ENCODE peak calls at places on chromosomes 1 and 21, in seven cellular contexts. One of them, this sample, is unnamed.

GRCh38 chr1:242005866-242006565 is 7.1 kb upstream of the MAP1LC3C start:
- DNase-seq in adrenal gland: no peak
- DNase-seq in uterus: no peak
- DNase-seq in esophagus squamous epithelium: no peak
- DNase-seq in Calu3: no peak
- DNase-seq in BE2C: no peak
- DNase-seq in AG10803: peak
- DNase-seq in this sample: no peak

GRCh38 chr1:247536340-247536739 is at the start of gene OR2C3:
- DNase-seq in adrenal gland: no peak
- DNase-seq in uterus: no peak
- DNase-seq in esophagus squamous epithelium: no peak
- DNase-seq in Calu3: no peak
- DNase-seq in BE2C: no peak
- DNase-seq in AG10803: no peak
- DNase-seq in this sample: no peak

GRCh38 chr1:65114312-65114711 is 33.7 kb upstream of the AK4 start:
- DNase-seq in adrenal gland: peak
- DNase-seq in uterus: peak
- DNase-seq in esophagus squamous epithelium: no peak
- DNase-seq in Calu3: no peak
- DNase-seq in BE2C: peak
- DNase-seq in AG10803: no peak
- DNase-seq in this sample: no peak

GRCh38 chr1:236451796-236452373 is 57.8 kb downstream of the EDARADD start:
- DNase-seq in adrenal gland: no peak
- DNase-seq in uterus: no peak
- DNase-seq in esophagus squamous epithelium: no peak
- DNase-seq in Calu3: peak
- DNase-seq in BE2C: peak
- DNase-seq in AG10803: peak
- DNase-seq in this sample: peak

GRCh38 chr1:100449477-100449876 is 88.5 kb upstream of the GPR88 start:
- DNase-seq in adrenal gland: no peak
- DNase-seq in uterus: no peak
- DNase-seq in esophagus squamous epithelium: no peak
- DNase-seq in Calu3: no peak
- DNase-seq in BE2C: no peak
- DNase-seq in AG10803: no peak
- DNase-seq in this sample: no peak

GRCh38 chr21:38600106-38600505 is 101.8 kb upstream of the ERG start:
- DNase-seq in adrenal gland: no peak
- DNase-seq in uterus: no peak
- DNase-seq in esophagus squamous epithelium: no peak
- DNase-seq in Calu3: no peak
- DNase-seq in BE2C: no peak
- DNase-seq in AG10803: no peak
- DNase-seq in this sample: no peak

GRCh38 chr1:21347072-21347581 is 56.9 kb upstream of the ECE1 start:
- DNase-seq in adrenal gland: peak
- DNase-seq in uterus: no peak
- DNase-seq in esophagus squamous epithelium: no peak
- DNase-seq in Calu3: no peak
- DNase-seq in BE2C: no peak
- DNase-seq in AG10803: no peak
- DNase-seq in this sample: no peak

GRCh38 chr21:16162953-16163352 is 433.2 kb downstream of the USP25 start:
- DNase-seq in adrenal gland: no peak
- DNase-seq in uterus: no peak
- DNase-seq in esophagus squamous epithelium: no peak
- DNase-seq in Calu3: no peak
- DNase-seq in BE2C: no peak
- DNase-seq in AG10803: no peak
- DNase-seq in this sample: no peak

GRCh38 chr1:3584915-3585314 is 26.4 kb downstream of the MEGF6 start:
- DNase-seq in adrenal gland: no peak
- DNase-seq in uterus: no peak
- DNase-seq in esophagus squamous epithelium: no peak
- DNase-seq in Calu3: no peak
- DNase-seq in BE2C: no peak
- DNase-seq in AG10803: no peak
- DNase-seq in this sample: no peak

GRCh38 chr1:74650561-74650960 is 23.0 kb downstream of the ERICH3 start:
- DNase-seq in adrenal gland: no peak
- DNase-seq in uterus: no peak
- DNase-seq in esophagus squamous epithelium: no peak
- DNase-seq in Calu3: no peak
- DNase-seq in BE2C: no peak
- DNase-seq in AG10803: peak
- DNase-seq in this sample: no peak

GRCh38 chr21:39599191-39599966 is 13.4 kb upstream of the B3GALT5 start:
- DNase-seq in adrenal gland: no peak
- DNase-seq in uterus: no peak
- DNase-seq in esophagus squamous epithelium: no peak
- DNase-seq in Calu3: no peak
- DNase-seq in BE2C: no peak
- DNase-seq in AG10803: no peak
- DNase-seq in this sample: no peak

GRCh38 chr1:228735871-228736586 is 750 bp downstream of the RHOU start:
- DNase-seq in adrenal gland: peak
- DNase-seq in uterus: peak
- DNase-seq in esophagus squamous epithelium: no peak
- DNase-seq in Calu3: peak
- DNase-seq in BE2C: peak
- DNase-seq in AG10803: peak
- DNase-seq in this sample: peak

GRCh38 chr1:228737613-228738012 is 2.3 kb downstream of the RHOU start:
- DNase-seq in adrenal gland: no peak
- DNase-seq in uterus: peak
- DNase-seq in esophagus squamous epithelium: no peak
- DNase-seq in Calu3: no peak
- DNase-seq in BE2C: no peak
- DNase-seq in AG10803: no peak
- DNase-seq in this sample: no peak

GRCh38 chr1:228733576-228733975 is 1.7 kb upstream of the RHOU start:
- DNase-seq in adrenal gland: no peak
- DNase-seq in uterus: no peak
- DNase-seq in esophagus squamous epithelium: no peak
- DNase-seq in Calu3: no peak
- DNase-seq in BE2C: no peak
- DNase-seq in AG10803: no peak
- DNase-seq in this sample: no peak

GRCh38 chr1:228736844-228737415 is 1.7 kb downstream of the RHOU start:
- DNase-seq in adrenal gland: no peak
- DNase-seq in uterus: no peak
- DNase-seq in esophagus squamous epithelium: no peak
- DNase-seq in Calu3: no peak
- DNase-seq in BE2C: no peak
- DNase-seq in AG10803: no peak
- DNase-seq in this sample: no peak

DNA sequence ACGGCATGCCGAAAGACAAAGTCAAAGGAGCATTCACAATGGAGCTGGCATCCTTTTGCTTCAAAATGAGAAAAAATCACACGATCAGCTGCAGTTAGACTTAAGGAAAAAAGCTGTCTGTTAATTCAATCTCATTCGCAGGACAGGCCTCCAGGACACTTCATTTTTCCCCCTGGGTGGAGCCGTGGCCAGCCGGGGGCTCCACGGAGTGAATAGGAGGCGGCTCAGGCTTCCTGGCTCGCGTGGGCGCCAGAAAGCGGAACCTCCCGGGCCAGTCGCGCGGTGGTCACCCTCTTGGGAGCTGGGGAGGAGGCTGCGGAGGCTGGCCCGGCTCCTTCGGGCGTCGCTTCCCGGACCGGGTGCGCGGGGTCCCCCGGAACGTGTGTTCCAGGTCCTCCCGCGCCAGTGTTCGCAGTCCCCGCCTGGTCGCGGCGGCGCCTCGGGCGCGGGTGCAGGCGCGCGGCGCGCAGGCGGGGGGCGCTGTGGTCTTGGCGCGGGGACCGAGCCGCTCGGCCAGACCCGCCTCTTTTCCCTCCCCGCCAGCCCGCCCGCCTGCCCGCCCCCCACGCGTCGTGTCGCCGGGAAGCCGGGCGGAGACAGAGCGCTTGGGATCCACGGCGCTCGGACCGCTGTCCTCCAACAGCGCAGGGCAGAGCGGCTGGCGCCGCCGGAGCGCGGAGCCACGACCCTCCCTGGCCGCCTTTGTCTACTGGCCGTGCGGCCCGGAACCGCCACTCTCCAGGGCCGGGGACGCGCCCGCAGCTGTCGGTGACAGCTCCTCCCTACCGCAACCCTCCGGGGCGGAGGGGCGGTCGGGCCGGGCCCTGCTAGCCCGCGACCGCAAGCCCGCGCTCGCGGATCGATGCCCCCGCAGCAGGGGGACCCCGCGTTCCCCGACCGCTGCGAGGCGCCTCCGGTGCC is at the start of gene RHOU:
- DNase-seq in adrenal gland: peak
- DNase-seq in uterus: peak
- DNase-seq in esophagus squamous epithelium: no peak
- DNase-seq in Calu3: peak
- DNase-seq in BE2C: peak
- DNase-seq in AG10803: peak
- DNase-seq in this sample: peak
- TF ChIP-seq CTCF in adrenal gland: peak
- TF ChIP-seq CTCF in uterus: peak
- TF ChIP-seq CTCF in esophagus squamous epithelium: peak
- TF ChIP-seq CTCF in Calu3: peak
- TF ChIP-seq CTCF in BE2C: no peak
- TF ChIP-seq CTCF in AG10803: peak
- TF ChIP-seq CTCF in this sample: peak

GRCh38 chr1:117605811-117606607 is at the start of gene TENT5C:
- DNase-seq in adrenal gland: peak
- DNase-seq in uterus: peak
- DNase-seq in esophagus squamous epithelium: peak
- DNase-seq in Calu3: peak
- DNase-seq in BE2C: peak
- DNase-seq in AG10803: peak
- DNase-seq in this sample: peak
- TF ChIP-seq CTCF in adrenal gland: no peak
- TF ChIP-seq CTCF in uterus: no peak
- TF ChIP-seq CTCF in esophagus squamous epithelium: no peak
- TF ChIP-seq CTCF in Calu3: no peak
- TF ChIP-seq CTCF in BE2C: no peak
- TF ChIP-seq CTCF in AG10803: peak
- TF ChIP-seq CTCF in this sample: no peak

DNA sequence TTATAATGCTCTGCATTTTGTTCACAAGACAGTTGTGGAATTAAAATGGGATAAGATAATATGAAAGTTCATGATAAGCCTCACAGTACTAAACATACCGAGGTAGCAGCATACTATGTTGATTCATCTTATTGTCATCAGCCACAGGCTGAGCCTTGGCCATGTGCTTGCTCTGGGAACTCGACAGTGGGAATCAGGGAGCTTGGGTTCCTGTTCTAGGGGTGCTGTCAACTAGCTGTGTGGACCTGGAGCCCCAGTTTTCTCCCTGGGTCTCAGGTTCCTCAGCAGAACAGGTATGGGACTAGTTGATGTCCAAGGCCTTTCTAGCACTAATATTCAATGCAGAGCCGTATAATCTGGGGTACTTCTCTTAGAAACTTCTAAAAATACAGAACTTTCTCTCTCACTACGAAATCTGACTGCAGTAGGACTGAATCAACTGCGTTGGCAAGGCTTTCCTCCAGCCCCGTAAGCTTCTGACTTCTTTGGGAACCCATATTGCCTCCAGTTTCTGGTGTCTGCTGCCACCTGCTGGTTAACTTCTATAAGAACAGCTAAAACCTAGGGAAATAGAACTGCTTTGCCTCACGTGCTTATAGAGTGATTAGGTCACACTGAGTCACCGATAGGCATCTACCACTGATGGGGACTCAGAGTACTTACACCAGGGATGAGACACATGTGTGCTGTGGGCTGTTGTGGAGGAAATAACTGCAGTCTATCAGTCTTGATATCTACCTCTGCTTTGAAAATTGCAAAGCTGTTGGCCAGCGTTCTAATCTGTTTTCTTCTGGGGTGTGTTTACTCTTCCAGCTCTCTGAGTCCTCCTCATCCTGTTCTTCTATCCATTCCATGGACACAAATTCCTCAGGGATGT is 111.0 kb downstream of the RGL1 start:
- DNase-seq in adrenal gland: peak
- DNase-seq in uterus: peak
- DNase-seq in esophagus squamous epithelium: peak
- DNase-seq in Calu3: peak
- DNase-seq in BE2C: peak
- DNase-seq in AG10803: peak
- DNase-seq in this sample: peak
- TF ChIP-seq CTCF in adrenal gland: peak
- TF ChIP-seq CTCF in uterus: peak
- TF ChIP-seq CTCF in esophagus squamous epithelium: peak
- TF ChIP-seq CTCF in Calu3: peak
- TF ChIP-seq CTCF in BE2C: peak
- TF ChIP-seq CTCF in AG10803: peak
- TF ChIP-seq CTCF in this sample: peak

GRCh38 chr1:157360021-157360390 is 192.3 kb downstream of the FCRL5 start:
- DNase-seq in adrenal gland: no peak
- DNase-seq in uterus: no peak
- DNase-seq in esophagus squamous epithelium: no peak
- DNase-seq in Calu3: no peak
- DNase-seq in BE2C: no peak
- DNase-seq in AG10803: no peak
- DNase-seq in this sample: no peak

GRCh38 chr1:157364612-157365011 is 187.7 kb downstream of the FCRL5 start:
- DNase-seq in adrenal gland: no peak
- DNase-seq in uterus: no peak
- DNase-seq in esophagus squamous epithelium: no peak
- DNase-seq in Calu3: no peak
- DNase-seq in BE2C: no peak
- DNase-seq in AG10803: no peak
- DNase-seq in this sample: no peak

GRCh38 chr1:157367870-157368269 is 184.4 kb downstream of the FCRL5 start:
- DNase-seq in adrenal gland: no peak
- DNase-seq in uterus: no peak
- DNase-seq in esophagus squamous epithelium: no peak
- DNase-seq in Calu3: no peak
- DNase-seq in BE2C: no peak
- DNase-seq in AG10803: no peak
- DNase-seq in this sample: no peak

GRCh38 chr1:157367091-157367739 is 185.1 kb downstream of the FCRL5 start:
- DNase-seq in adrenal gland: no peak
- DNase-seq in uterus: no peak
- DNase-seq in esophagus squamous epithelium: no peak
- DNase-seq in Calu3: no peak
- DNase-seq in BE2C: no peak
- DNase-seq in AG10803: no peak
- DNase-seq in this sample: no peak

DNA sequence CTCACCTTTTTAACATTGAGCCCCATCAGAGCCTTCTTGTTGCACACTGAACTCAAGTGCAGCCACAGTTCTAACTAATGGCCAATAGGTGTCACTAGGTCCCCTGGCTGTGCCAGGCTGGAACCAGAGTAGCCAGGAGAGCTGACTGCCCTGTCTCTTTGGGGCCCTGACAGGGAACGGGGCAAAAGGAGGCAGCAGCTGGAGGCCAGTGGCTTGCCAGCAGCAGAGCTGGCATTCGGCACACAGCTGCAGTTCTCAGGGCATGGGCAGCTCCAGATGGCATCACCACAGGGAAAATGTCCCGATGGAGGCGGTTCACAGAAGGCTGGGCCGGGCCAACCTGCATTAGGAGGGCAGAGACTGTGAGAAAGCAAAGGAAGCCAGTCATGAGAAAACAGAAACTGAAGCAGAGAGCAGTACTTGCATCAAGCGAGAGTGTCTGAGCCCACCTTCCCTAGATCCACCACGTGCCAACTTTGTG is 188.6 kb downstream of the FCRL5 start:
- DNase-seq in adrenal gland: no peak
- DNase-seq in uterus: no peak
- DNase-seq in esophagus squamous epithelium: no peak
- DNase-seq in Calu3: peak
- DNase-seq in BE2C: peak
- DNase-seq in AG10803: peak
- DNase-seq in this sample: peak
- TF ChIP-seq CTCF in adrenal gland: peak
- TF ChIP-seq CTCF in uterus: peak
- TF ChIP-seq CTCF in esophagus squamous epithelium: peak
- TF ChIP-seq CTCF in Calu3: peak
- TF ChIP-seq CTCF in BE2C: peak
- TF ChIP-seq CTCF in AG10803: peak
- TF ChIP-seq CTCF in this sample: peak

This sample was measured in glutamatergic neuron.